ENCODE peak calls at places on chromosomes 16 and 17, in seven cellular contexts. Y, Q, W, I, N, B and G are unnamed samples.
A peak's percentile ranks its signal among the peaks of the same experiment; 100 is the strongest.

GRCh38 chr16:30398660-30399434 is 3.6 kb downstream of the ZNF48 start:
- DNase-seq in I (no peak), B (no peak), Q (peak; percentile 67), W (no peak), N (no peak), Y (no peak), G (no peak)

GRCh38 chr17:32836527-32836926 is 40.4 kb downstream of the MYO1D start:
- DNase-seq in I (peak; percentile 12), Q (no peak), N (no peak), B (no peak), Y (no peak), W (no peak), G (no peak)

GRCh38 chr16:8704098-8704497 is 29.7 kb downstream of the ABAT start:
- DNase-seq in Q (no peak), W (no peak), B (no peak), N (no peak), Y (no peak), I (no peak), G (no peak)

GRCh38 chr16:84340305-84341040 is 27.9 kb upstream of the ATP2C2 start:
- DNase-seq in W (no peak), I (no peak), B (no peak), N (no peak), Y (no peak), Q (peak; percentile 52), G (no peak)

GRCh38 chr17:59754547-59754946 is 47.1 kb downstream of the VMP1 start:
- DNase-seq in N (no peak), B (no peak), I (no peak), W (no peak), Y (no peak), Q (no peak), G (no peak)

GRCh38 chr17:27985306-27985705 is 57.2 kb upstream of the NLK start:
- DNase-seq in N (no peak), W (no peak), Y (no peak), B (no peak), Q (no peak), I (no peak), G (no peak)

GRCh38 chr16:81073560-81074330 is 3.3 kb downstream of the C16orf46 start:
- DNase-seq in I (no peak), Q (peak; percentile 17), Y (no peak), W (no peak), N (no peak), B (no peak), G (no peak)

GRCh38 chr17:20276430-20276829 is 190.9 kb downstream of the LGALS9B start:
- DNase-seq in W (no peak), Y (no peak), Q (no peak), B (no peak), I (no peak), N (no peak), G (no peak)

GRCh38 chr17:6346387-6346786 is 88.5 kb downstream of the AIPL1 start:
- DNase-seq in I (no peak), W (no peak), Y (no peak), B (no peak), N (no peak), Q (no peak), G (no peak)

GRCh38 chr16:3029499-3030127 is 5.8 kb downstream of the THOC6 start:
- DNase-seq in Y (no peak), I (no peak), Q (peak; percentile 63), B (no peak), N (no peak), W (peak; percentile 25), G (no peak)

GRCh38 chr16:27236635-27237228 is 31.8 kb downstream of the NSMCE1 start:
- DNase-seq in Y (no peak), B (no peak), W (no peak), N (no peak), Q (peak; percentile 14), I (no peak), G (no peak)

GRCh38 chr17:37368577-37368976 is 7.2 kb upstream of the C17orf78 start:
- DNase-seq in Q (no peak), I (no peak), Y (no peak), N (no peak), B (no peak), W (no peak), G (no peak)

GRCh38 chr16:14074544-14074943 is 3.4 kb downstream of the MRTFB start:
- DNase-seq in N (no peak), B (no peak), W (no peak), Q (no peak), Y (no peak), I (no peak), G (no peak)

GRCh38 chr17:40576113-40576740 is 11.0 kb upstream of the CCR7 start:
- DNase-seq in Q (no peak), I (no peak), Y (no peak), N (no peak), W (no peak), B (no peak), G (no peak)

GRCh38 chr16:16032271-16032979 is 83.0 kb downstream of the ABCC1 start:
- DNase-seq in Y (no peak), N (no peak), B (no peak), Q (no peak), W (no peak), I (no peak), G (no peak)

GRCh38 chr17:2084129-2084765 is 29.3 kb downstream of the HIC1 start:
- DNase-seq in I (no peak), Q (no peak), W (no peak), B (no peak), Y (no peak), N (no peak), G (no peak)

GRCh38 chr17:56593073-56593740 is at the start of gene NOG:
- DNase-seq in Q (peak; percentile 90), Y (no peak), B (peak; percentile 45), N (peak; percentile 47), I (peak; percentile 55), W (no peak), G (peak; percentile 4)

GRCh38 chr16:3954411-3954921 is 74.0 kb upstream of the CREBBP start:
- DNase-seq in Q (no peak), Y (no peak), W (no peak), I (no peak), B (no peak), N (peak; percentile 14), G (no peak)

GRCh38 chr17:7740481-7741001 is 23.0 kb downstream of the DNAH2 start:
- DNase-seq in W (no peak), B (no peak), N (peak; percentile 11), I (no peak), Y (no peak), Q (no peak), G (no peak)

GRCh38 chr16:31106509-31107464 is 1.4 kb upstream of the BCKDK start:
- DNase-seq in I (no peak), B (no peak), Q (no peak), W (no peak), N (no peak), Y (no peak), G (no peak)

GRCh38 chr16:84156342-84156784 is 11.3 kb downstream of the DNAAF1 start:
- DNase-seq in Y (no peak), Q (no peak), B (no peak), N (no peak), W (no peak), I (no peak), G (no peak)

GRCh38 chr16:53159781-53160436 is 105.1 kb downstream of the CHD9 start:
- DNase-seq in I (peak; percentile 58), N (peak; percentile 14), Y (no peak), W (peak; percentile 34), B (peak; percentile 40), Q (peak; percentile 19), G (peak; percentile 28)

GRCh38 chr17:62707425-62707739 is 79.9 kb downstream of the MRC2 start:
- DNase-seq in N (no peak), I (no peak), B (no peak), Q (no peak), W (no peak), Y (no peak), G (no peak)

GRCh38 chr16:1474796-1475551 is at the start of gene CLCN7:
- DNase-seq in W (peak; percentile 85), Y (peak; percentile 80), I (peak; percentile 86), B (peak; percentile 95), Q (peak; percentile 98), N (peak; percentile 63), G (peak; percentile 90)

GRCh38 chr16:57736419-57737281 is 1.1 kb downstream of the KATNB1 start:
- DNase-seq in W (peak; percentile 52), I (peak; percentile 40), N (peak; percentile 11), Q (peak; percentile 82), B (peak; percentile 64), Y (no peak), G (no peak)

GRCh38 chr16:85461814-85462404 is 151.2 kb upstream of the GSE1 start:
- DNase-seq in Q (peak; percentile 96), N (peak; percentile 94), Y (no peak), I (no peak), W (no peak), B (peak; percentile 60), G (no peak)

GRCh38 chr17:56680676-56681075 is 87.2 kb downstream of the NOG start:
- DNase-seq in B (no peak), Q (no peak), N (no peak), Y (no peak), I (no peak), W (no peak), G (no peak)

GRCh38 chr17:17694229-17695081 is 13.2 kb downstream of the RAI1 start:
- DNase-seq in I (peak; percentile 63), Q (peak; percentile 98), B (peak; percentile 82), W (peak; percentile 74), N (peak; percentile 43), Y (peak; percentile 61), G (peak; percentile 55)

GRCh38 chr17:64133546-64134215 is 3.7 kb upstream of the ERN1 start:
- DNase-seq in Y (no peak), N (peak; percentile 52), W (peak; percentile 51), B (peak; percentile 67), I (peak; percentile 80), Q (peak; percentile 72), G (peak; percentile 58)

GRCh38 chr17:12898110-12898509 is 108.8 kb downstream of the ARHGAP44 start:
- DNase-seq in W (no peak), N (no peak), Y (no peak), I (no peak), Q (peak; percentile 18), B (no peak), G (no peak)